ENCODE peak calls at places on chromosomes 6 and 20, in four cellular contexts. One of them, this sample, is unnamed.

GRCh38 chr6:23446394-23447001 is 679.5 kb upstream of the NRSN1 start:
- DNase-seq in HepG2: no peak
- DNase-seq in K562: no peak
- DNase-seq in GM12878: no peak
- DNase-seq in this sample: no peak

GRCh38 chr6:71410164-71410566 is 121.6 kb downstream of the OGFRL1 start:
- DNase-seq in HepG2: no peak
- DNase-seq in K562: no peak
- DNase-seq in GM12878: peak
- DNase-seq in this sample: no peak

GRCh38 chr20:47126374-47126705 is 230.2 kb downstream of the ZMYND8 start:
- DNase-seq in HepG2: no peak
- DNase-seq in K562: no peak
- DNase-seq in GM12878: no peak
- DNase-seq in this sample: no peak

GRCh38 chr6:11064836-11065235 is 20.7 kb upstream of the ELOVL2 start:
- DNase-seq in HepG2: no peak
- DNase-seq in K562: no peak
- DNase-seq in GM12878: no peak
- DNase-seq in this sample: no peak

GRCh38 chr6:24692415-24692814 is 25.5 kb downstream of the ACOT13 start:
- DNase-seq in HepG2: no peak
- DNase-seq in K562: no peak
- DNase-seq in GM12878: no peak
- DNase-seq in this sample: no peak

GRCh38 chr6:7954477-7955200 is 44.1 kb upstream of the TXNDC5 start:
- DNase-seq in HepG2: no peak
- DNase-seq in K562: no peak
- DNase-seq in GM12878: no peak
- DNase-seq in this sample: no peak

GRCh38 chr6:40822619-40823018 is 216.4 kb downstream of the UNC5CL start:
- DNase-seq in HepG2: no peak
- DNase-seq in K562: no peak
- DNase-seq in GM12878: no peak
- DNase-seq in this sample: no peak

GRCh38 chr6:144912474-144912873 is 627.3 kb downstream of the UTRN start:
- DNase-seq in HepG2: no peak
- DNase-seq in K562: no peak
- DNase-seq in GM12878: no peak
- DNase-seq in this sample: no peak

GRCh38 chr6:38404355-38404754 is 235.4 kb downstream of the BTBD9 start:
- DNase-seq in HepG2: peak
- DNase-seq in K562: no peak
- DNase-seq in GM12878: peak
- DNase-seq in this sample: no peak

GRCh38 chr20:3115190-3116107 is 30.9 kb upstream of the AVP start:
- DNase-seq in HepG2: peak
- DNase-seq in K562: peak
- DNase-seq in GM12878: peak
- DNase-seq in this sample: peak

GRCh38 chr6:124867126-124867525 is 95.1 kb upstream of the RNF217 start:
- DNase-seq in HepG2: no peak
- DNase-seq in K562: no peak
- DNase-seq in GM12878: no peak
- DNase-seq in this sample: no peak

GRCh38 chr20:3730803-3731370 is 1.6 kb upstream of the HSPA12B start:
- DNase-seq in HepG2: no peak
- DNase-seq in K562: no peak
- DNase-seq in GM12878: no peak
- DNase-seq in this sample: no peak

GRCh38 chr6:153121311-153121710 is 9.8 kb downstream of the RGS17 start:
- DNase-seq in HepG2: no peak
- DNase-seq in K562: no peak
- DNase-seq in GM12878: no peak
- DNase-seq in this sample: no peak

GRCh38 chr20:58554541-58554940 is 39.3 kb upstream of the APCDD1L start:
- DNase-seq in HepG2: no peak
- DNase-seq in K562: no peak
- DNase-seq in GM12878: no peak
- DNase-seq in this sample: no peak

GRCh38 chr6:13422601-13423247 is 64.7 kb downstream of the GFOD1 start:
- DNase-seq in HepG2: no peak
- DNase-seq in K562: no peak
- DNase-seq in GM12878: no peak
- DNase-seq in this sample: peak

GRCh38 chr6:34178361-34179105 is 32.6 kb upstream of the GRM4 start:
- DNase-seq in HepG2: no peak
- DNase-seq in K562: no peak
- DNase-seq in GM12878: no peak
- DNase-seq in this sample: no peak

GRCh38 chr6:170238741-170239565 is 51.9 kb downstream of the DLL1 start:
- DNase-seq in HepG2: no peak
- DNase-seq in K562: no peak
- DNase-seq in GM12878: no peak
- DNase-seq in this sample: no peak

GRCh38 chr20:37714973-37715657 is 21.3 kb downstream of the CTNNBL1 start:
- DNase-seq in HepG2: no peak
- DNase-seq in K562: no peak
- DNase-seq in GM12878: no peak
- DNase-seq in this sample: no peak

GRCh38 chr6:138007014-138007472 is 100.2 kb downstream of the PERP start:
- DNase-seq in HepG2: peak
- DNase-seq in K562: peak
- DNase-seq in GM12878: no peak
- DNase-seq in this sample: peak
- TF ChIP-seq BRCA1 in HepG2: no peak
- TF ChIP-seq BRCA1 in K562: no peak
- TF ChIP-seq BRCA1 in GM12878: no peak
- TF ChIP-seq BRCA1 in this sample: no peak

DNA sequence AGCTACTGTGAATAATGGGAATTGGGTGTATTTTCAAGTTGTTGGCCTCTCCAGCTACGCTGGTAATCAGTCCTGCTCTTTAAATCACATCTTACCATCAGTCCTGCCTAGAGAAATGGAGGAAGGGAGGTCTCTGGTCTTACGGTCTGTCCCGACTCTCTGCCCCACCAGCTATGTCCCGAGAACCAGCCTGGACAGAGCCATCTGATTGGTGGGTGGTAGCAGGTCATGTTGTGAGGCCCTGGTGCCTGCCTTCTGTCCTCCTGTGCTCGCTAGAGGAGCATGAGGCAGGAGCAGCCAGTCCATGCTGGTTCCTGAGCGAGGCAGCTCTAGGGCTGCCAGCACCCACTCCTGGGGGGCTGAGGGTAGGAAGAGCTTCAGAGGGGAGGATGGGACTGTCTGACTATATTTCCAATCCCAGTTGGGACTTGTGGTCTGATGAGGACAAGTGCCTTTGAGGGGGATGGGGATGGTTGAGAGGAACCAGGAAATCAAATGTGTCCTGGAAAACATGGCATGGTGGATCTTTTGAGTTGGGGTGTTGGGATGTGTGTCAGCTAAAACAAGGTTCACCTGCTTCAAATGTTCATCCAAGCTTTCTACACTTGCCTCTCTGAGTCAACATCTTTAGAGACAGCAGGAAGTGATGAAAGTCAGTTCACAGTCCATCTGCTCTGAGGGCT is 33.0 kb downstream of the SYNJ2 start:
- DNase-seq in HepG2: peak
- DNase-seq in K562: no peak
- DNase-seq in GM12878: no peak
- DNase-seq in this sample: no peak
- TF ChIP-seq BRCA1 in HepG2: no peak
- TF ChIP-seq BRCA1 in K562: no peak
- TF ChIP-seq BRCA1 in GM12878: no peak
- TF ChIP-seq BRCA1 in this sample: no peak

DNA sequence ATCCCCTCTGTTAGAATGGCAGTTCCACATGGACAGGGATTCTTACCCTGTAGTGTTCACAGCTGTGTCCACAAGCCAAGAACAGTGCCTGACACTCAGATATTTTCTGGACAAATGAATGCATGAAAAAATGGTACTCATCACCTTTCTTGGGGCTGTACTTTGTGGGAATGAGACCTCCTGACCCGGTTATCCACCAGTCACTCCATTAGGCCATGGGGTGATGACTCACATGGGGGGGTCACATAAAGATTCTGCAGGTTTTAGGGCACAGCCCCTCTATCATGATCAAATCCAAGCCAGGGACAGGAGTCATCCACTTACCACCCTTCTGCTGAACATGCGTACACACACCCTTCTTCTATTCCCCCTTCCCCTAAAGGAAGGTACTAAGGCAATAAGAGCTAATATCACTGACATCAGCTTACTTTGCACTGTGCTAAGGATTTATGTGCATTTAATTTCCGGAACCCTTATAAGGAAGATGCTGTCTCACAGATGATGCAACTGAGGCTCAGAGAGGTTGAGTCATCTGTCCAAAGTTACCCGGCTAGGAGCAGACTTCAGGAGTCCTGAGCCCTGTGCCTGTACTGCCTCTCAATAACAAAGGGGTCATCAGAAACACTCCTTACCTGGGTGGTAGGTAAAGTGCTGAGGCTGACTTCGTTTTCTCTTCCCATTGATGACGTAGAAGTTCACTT is 107.8 kb downstream of the NFATC2 start:
- DNase-seq in HepG2: no peak
- DNase-seq in K562: no peak
- DNase-seq in GM12878: no peak
- DNase-seq in this sample: no peak
- TF ChIP-seq BRCA1 in HepG2: no peak
- TF ChIP-seq BRCA1 in K562: no peak
- TF ChIP-seq BRCA1 in GM12878: no peak
- TF ChIP-seq BRCA1 in this sample: no peak

GRCh38 chr6:26157150-26157837 is 70.1 kb downstream of the HFE start:
- DNase-seq in HepG2: no peak
- DNase-seq in K562: peak
- DNase-seq in GM12878: no peak
- DNase-seq in this sample: peak

GRCh38 chr6:26156850-26157149 is 69.6 kb downstream of the HFE start:
- DNase-seq in HepG2: no peak
- DNase-seq in K562: no peak
- DNase-seq in GM12878: no peak
- DNase-seq in this sample: no peak

GRCh38 chr6:26157838-26158580 is 70.8 kb downstream of the HFE start:
- DNase-seq in HepG2: peak
- DNase-seq in K562: peak
- DNase-seq in GM12878: peak
- DNase-seq in this sample: peak

GRCh38 chr6:26159417-26160273 is 72.4 kb downstream of the HFE start:
- DNase-seq in HepG2: no peak
- DNase-seq in K562: no peak
- DNase-seq in GM12878: peak
- DNase-seq in this sample: no peak

DNA sequence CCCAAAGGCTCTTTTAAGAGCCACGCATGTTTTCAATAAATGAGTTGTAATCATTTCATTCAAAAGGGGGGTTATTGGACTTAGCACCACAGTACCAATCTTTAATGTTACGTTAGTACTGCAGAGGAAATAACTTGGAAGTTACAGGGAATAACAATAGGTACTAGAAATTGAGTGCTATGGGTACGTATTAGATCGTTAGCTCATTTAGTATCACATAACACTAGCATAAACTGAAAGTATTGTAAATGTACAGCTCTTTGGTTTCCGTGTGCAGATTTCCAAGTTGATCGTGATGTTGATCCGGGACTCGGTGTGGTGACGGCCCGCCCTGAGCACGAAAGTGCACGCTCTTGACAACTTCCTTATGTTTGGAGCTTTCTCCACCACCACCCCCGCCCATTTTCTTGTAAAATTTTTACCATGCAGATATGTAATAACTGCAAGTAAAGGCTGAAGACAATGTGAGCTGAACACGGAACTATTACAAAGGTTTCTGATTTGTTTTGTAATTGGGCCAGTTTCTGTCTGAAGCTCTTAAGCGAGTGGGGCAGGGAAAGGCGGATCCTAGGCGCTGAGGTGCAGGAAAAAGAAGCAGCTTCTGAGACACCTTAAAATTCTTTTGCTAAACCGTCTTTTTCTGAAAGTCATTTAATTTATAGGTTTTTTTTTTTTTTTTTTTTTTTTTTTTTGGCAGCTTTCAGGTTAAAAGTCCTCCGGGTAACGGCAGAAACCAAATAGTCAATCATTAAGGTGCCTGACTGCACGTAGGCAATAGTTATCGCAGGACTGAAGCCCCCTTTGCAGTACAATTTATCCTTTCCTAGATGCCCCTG is 71.6 kb downstream of the HFE start:
- DNase-seq in HepG2: no peak
- DNase-seq in K562: peak
- DNase-seq in GM12878: peak
- DNase-seq in this sample: no peak
- TF ChIP-seq BRCA1 in HepG2: no peak
- TF ChIP-seq BRCA1 in K562: no peak
- TF ChIP-seq BRCA1 in GM12878: no peak
- TF ChIP-seq BRCA1 in this sample: no peak

GRCh38 chr6:110325197-110325596 is 33.0 kb downstream of the METTL24 start:
- DNase-seq in HepG2: peak
- DNase-seq in K562: no peak
- DNase-seq in GM12878: no peak
- DNase-seq in this sample: no peak
- TF ChIP-seq BRCA1 in HepG2: no peak
- TF ChIP-seq BRCA1 in K562: no peak
- TF ChIP-seq BRCA1 in GM12878: no peak
- TF ChIP-seq BRCA1 in this sample: no peak

GRCh38 chr6:160730911-160731310 is 28.9 kb downstream of the PLG start:
- DNase-seq in HepG2: peak
- DNase-seq in K562: peak
- DNase-seq in GM12878: no peak
- DNase-seq in this sample: no peak
- TF ChIP-seq BRCA1 in HepG2: no peak
- TF ChIP-seq BRCA1 in K562: no peak
- TF ChIP-seq BRCA1 in GM12878: no peak
- TF ChIP-seq BRCA1 in this sample: no peak